ENCODE peak calls at places on chromosomes 3 and 15, in seven cellular contexts. A is cardiac fibroblast, W is NCI-H1105, K is NCI-H1092, Z is substantia nigra, L is lung, J is T follicular helper cell. P is an unnamed sample.

GRCh38 chr3:71513081-71513480 is 70.4 kb downstream of the FOXP1 start:
- DNase-seq in A (no peak), W (no peak), K (no peak), Z (no peak), L (no peak), J (no peak), P (no peak)

GRCh38 chr3:107927361-107928083 is 163.3 kb downstream of the CD47 start:
- DNase-seq in A (peak; percentile 75), W (peak; percentile 68), K (peak; percentile 49), Z (peak; percentile 77), L (peak; percentile 64), J (peak; percentile 36), P (no peak)

GRCh38 chr3:42020681-42021307 is 58.9 kb upstream of the ULK4 start:
- DNase-seq in A (peak; percentile 56), W (no peak), K (no peak), Z (no peak), L (no peak), J (no peak), P (peak; percentile 55)

GRCh38 chr15:73955851-73956250 is 29.6 kb downstream of the LOXL1 start:
- DNase-seq in A (no peak), W (no peak), K (no peak), Z (no peak), L (no peak), J (no peak), P (no peak)

GRCh38 chr15:99105516-99106341 is 849 bp downstream of the SYNM start:
- DNase-seq in A (peak; percentile 61), W (peak; percentile 53), K (peak; percentile 22), Z (no peak), L (no peak), J (peak; percentile 9), P (no peak)

GRCh38 chr3:51966941-51967383 is 292 bp downstream of the PCBP4 start:
- DNase-seq in A (no peak), W (no peak), K (no peak), Z (no peak), L (no peak), J (no peak), P (no peak)

GRCh38 chr3:126512026-126512425 is 5.5 kb downstream of the UROC1 start:
- DNase-seq in A (no peak), W (no peak), K (no peak), Z (no peak), L (no peak), J (no peak), P (no peak)

GRCh38 chr3:37945803-37946530 is 44.6 kb upstream of the VILL start:
- DNase-seq in A (peak; percentile 84), W (no peak), K (no peak), Z (no peak), L (no peak), J (no peak), P (no peak)

GRCh38 chr3:108088697-108089096 is 2.1 kb downstream of the CD47 start:
- DNase-seq in A (no peak), W (peak; percentile 21), K (no peak), Z (no peak), L (no peak), J (no peak), P (no peak)

GRCh38 chr3:127692501-127693335 is 20.0 kb downstream of the ABTB1 start:
- DNase-seq in A (no peak), W (no peak), K (no peak), Z (no peak), L (no peak), J (no peak), P (no peak)

P was measured in GM04503.